ENCODE peak calls at places on chromosomes 1 and 21, in ten cellular contexts. X, T, E, G, O, J, R, B, K and Y are unnamed samples.

GRCh38 chr1:81545734-81546133 is 255.0 kb upstream of the ADGRL2 start:
- DNase-seq in J (no peak), G (no peak), T (no peak), O (no peak), R (no peak), K (no peak), B (no peak), X (no peak), E (no peak), Y (no peak)

GRCh38 chr1:15684468-15685283 is 556 bp downstream of the PLEKHM2 start:
- DNase-seq in B (peak; percentile 77), R (no peak), E (peak; percentile 59), K (peak; percentile 33), X (no peak), O (peak; percentile 26), T (peak; percentile 50), J (peak; percentile 57), G (no peak), Y (peak; percentile 52)

GRCh38 chr1:12619396-12620141 is 1.6 kb upstream of the DHRS3 start:
- DNase-seq in O (peak; percentile 88), T (peak; percentile 90), X (peak; percentile 87), B (peak; percentile 97), G (peak; percentile 90), J (no peak), K (peak; percentile 84), R (peak; percentile 74), E (peak; percentile 82), Y (peak; percentile 58)

GRCh38 chr21:45530423-45531113 is 11.7 kb downstream of the SLC19A1 start:
- DNase-seq in K (no peak), G (no peak), X (no peak), T (no peak), J (no peak), R (no peak), E (no peak), O (no peak), B (peak; percentile 59), Y (no peak)

GRCh38 chr1:85343213-85343611 is 66.8 kb upstream of the BCL10 start:
- DNase-seq in G (no peak), R (no peak), O (no peak), J (no peak), E (no peak), X (no peak), T (no peak), B (no peak), K (no peak), Y (no peak)

GRCh38 chr1:155294520-155295182 is 6.6 kb downstream of the PKLR start:
- DNase-seq in X (no peak), R (no peak), E (no peak), B (no peak), O (no peak), J (no peak), T (no peak), K (no peak), G (no peak), Y (no peak)

GRCh38 chr1:46153228-46153627 is 20.8 kb upstream of the PIK3R3 start:
- DNase-seq in X (peak; percentile 22), O (no peak), K (no peak), J (no peak), B (no peak), G (no peak), E (no peak), T (no peak), R (no peak), Y (no peak)

GRCh38 chr1:200172311-200172710 is 144.8 kb downstream of the NR5A2 start:
- DNase-seq in B (no peak), J (no peak), E (no peak), O (no peak), K (no peak), G (no peak), R (no peak), X (peak; percentile 74), T (no peak), Y (peak; percentile 9)

GRCh38 chr1:88701275-88701674 is 17.2 kb downstream of the PKN2 start:
- DNase-seq in K (no peak), E (peak; percentile 76), J (no peak), G (no peak), B (no peak), R (no peak), T (no peak), O (no peak), X (no peak), Y (no peak)

GRCh38 chr1:193368302-193368701 is 181.9 kb upstream of the B3GALT2 start:
- DNase-seq in G (no peak), O (no peak), X (no peak), K (no peak), R (no peak), B (no peak), J (no peak), E (no peak), T (no peak), Y (no peak)

GRCh38 chr1:68644521-68644920 is 147.6 kb upstream of the DEPDC1 start:
- DNase-seq in R (no peak), K (no peak), E (no peak), G (no peak), J (no peak), B (no peak), T (no peak), X (no peak), O (no peak), Y (no peak)

GRCh38 chr1:154791292-154792278 is 78.5 kb downstream of the KCNN3 start:
- DNase-seq in X (peak; percentile 21), T (peak; percentile 83), R (peak; percentile 21), E (peak; percentile 43), K (no peak), O (no peak), B (no peak), J (peak; percentile 75), G (no peak), Y (peak; percentile 52)

GRCh38 chr1:37657620-37658412 is 23.1 kb upstream of the RSPO1 start:
- DNase-seq in K (no peak), T (no peak), E (no peak), J (no peak), R (no peak), O (no peak), G (no peak), B (no peak), X (no peak), Y (no peak)

GRCh38 chr1:150162862-150163706 is 13.4 kb downstream of the PLEKHO1 start:
- DNase-seq in R (no peak), B (peak; percentile 98), G (peak; percentile 91), T (peak; percentile 97), J (no peak), O (peak; percentile 96), E (peak; percentile 95), K (peak; percentile 85), X (peak; percentile 100), Y (peak; percentile 86)

DNA sequence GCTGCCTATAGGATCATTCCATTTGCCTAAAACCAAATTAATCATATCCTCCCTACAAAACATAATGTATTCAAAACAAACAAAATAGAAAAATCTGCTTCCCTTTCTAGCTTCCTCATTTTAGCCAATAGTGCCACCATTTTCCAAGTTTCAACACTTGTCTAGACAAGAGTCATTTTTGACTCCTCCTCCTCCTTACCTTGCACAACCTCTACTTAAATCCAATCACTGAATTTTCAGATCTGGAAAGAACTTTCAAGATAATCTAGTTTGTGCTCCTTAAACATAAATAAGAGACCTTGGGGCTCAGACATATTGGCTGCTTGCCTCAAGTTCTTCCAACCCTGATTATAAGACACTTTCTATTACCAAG is 7.4 kb downstream of the STX6 start:
- DNase-seq in X (no peak), G (no peak), R (no peak), J (no peak), E (peak; percentile 89), O (no peak), T (no peak), K (no peak), B (no peak), Y (no peak)
- TF ChIP-seq POLR2A in X (no peak), G (no peak), R (no peak), J (no peak), E (no peak), O (no peak), T (no peak), K (no peak), B (no peak), Y (no peak)

DNA sequence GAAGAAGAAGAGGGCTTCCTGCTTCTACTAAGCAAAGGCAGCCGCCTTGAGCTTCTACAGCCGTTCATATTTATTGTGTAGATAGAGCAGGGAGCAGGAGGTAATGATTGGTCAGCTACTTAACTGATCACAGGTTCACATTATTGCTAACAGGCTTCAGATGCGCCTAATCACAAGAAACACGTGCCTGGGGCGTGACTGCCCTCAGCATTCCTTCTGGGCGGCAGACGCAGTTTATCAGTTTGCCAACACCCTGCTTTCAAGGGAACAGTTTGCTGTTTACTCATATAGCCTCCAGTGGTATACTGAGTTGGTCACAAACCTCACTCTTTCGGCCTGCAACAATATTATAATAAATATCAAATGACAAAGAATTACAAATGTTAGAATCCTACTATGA is 5.6 kb upstream of the FNBP1L start:
- DNase-seq in K (no peak), J (no peak), R (no peak), G (no peak), X (no peak), O (no peak), E (no peak), B (no peak), T (no peak), Y (no peak)
- TF ChIP-seq POLR2A in K (no peak), J (no peak), R (no peak), G (no peak), X (no peak), O (no peak), E (no peak), B (no peak), T (no peak), Y (no peak)

GRCh38 chr1:212609701-212610574 is 1.4 kb downstream of the ATF3 start:
- DNase-seq in G (no peak), E (no peak), X (no peak), B (peak; percentile 74), J (no peak), R (no peak), K (no peak), T (no peak), O (no peak), Y (no peak)
- TF ChIP-seq POLR2A in G (no peak), E (no peak), X (peak; percentile 22), B (no peak), J (peak; percentile 35), R (no peak), K (no peak), T (no peak), O (peak; percentile 20), Y (no peak)

GRCh38 chr1:32813941-32814739 is 3.0 kb downstream of the YARS1 start:
- DNase-seq in E (peak; percentile 38), X (peak; percentile 37), T (no peak), J (no peak), K (no peak), O (no peak), G (no peak), B (no peak), R (peak; percentile 64), Y (no peak)

GRCh38 chr1:32816676-32817158 is 441 bp downstream of the YARS1 start:
- DNase-seq in J (no peak), T (no peak), O (no peak), K (no peak), B (peak; percentile 66), R (no peak), G (no peak), X (peak; percentile 34), E (peak; percentile 62), Y (no peak)

GRCh38 chr1:32817815-32818786 is 648 bp downstream of the S100PBP start:
- DNase-seq in K (peak; percentile 70), T (peak; percentile 69), J (peak; percentile 25), B (peak; percentile 90), X (peak; percentile 39), G (peak; percentile 57), O (peak; percentile 63), E (no peak), R (peak; percentile 32), Y (peak; percentile 58)

GRCh38 chr1:32818804-32819541 is 1.5 kb downstream of the S100PBP start:
- DNase-seq in J (peak; percentile 49), T (no peak), R (no peak), O (no peak), G (no peak), E (peak; percentile 76), K (no peak), B (no peak), X (no peak), Y (no peak)

GRCh38 chr1:32817159-32817814 is at the start of the genes S100PBP and YARS1:
- DNase-seq in B (peak; percentile 99), T (peak; percentile 99), K (peak; percentile 99), E (peak; percentile 99), G (peak; percentile 99), X (peak; percentile 97), R (peak; percentile 95), O (peak; percentile 99), J (peak; percentile 91), Y (peak; percentile 87)
- TF ChIP-seq POLR2A in B (peak; percentile 57), T (peak; percentile 72), K (peak; percentile 59), E (peak; percentile 78), G (peak; percentile 5), X (peak; percentile 80), R (no peak), O (peak; percentile 57), J (peak; percentile 67), Y (peak; percentile 73)